ENCODE peak calls at places on chromosome 7, in seven cellular contexts. One of them, this sample, is unnamed.

GRCh38 chr7:144534196-144534595 is 130.7 kb upstream of the NOBOX start:
- DNase-seq in nephron progenitor cell: no peak
- DNase-seq in heart left ventricle: no peak
- DNase-seq in natural killer cell: no peak
- DNase-seq in Calu3: no peak
- DNase-seq in hepatocyte: no peak
- DNase-seq in MCF 10A: peak
- DNase-seq in this sample: no peak

GRCh38 chr7:157519246-157519645 is 182.4 kb downstream of the DNAJB6 start:
- DNase-seq in nephron progenitor cell: no peak
- DNase-seq in heart left ventricle: no peak
- DNase-seq in natural killer cell: no peak
- DNase-seq in Calu3: no peak
- DNase-seq in hepatocyte: no peak
- DNase-seq in MCF 10A: no peak
- DNase-seq in this sample: no peak

GRCh38 chr7:7569113-7569527 is 2.4 kb downstream of the MIOS start:
- DNase-seq in nephron progenitor cell: no peak
- DNase-seq in heart left ventricle: no peak
- DNase-seq in natural killer cell: no peak
- DNase-seq in Calu3: no peak
- DNase-seq in hepatocyte: no peak
- DNase-seq in MCF 10A: no peak
- DNase-seq in this sample: no peak

GRCh38 chr7:108062250-108063014 is 59.5 kb upstream of the LAMB1 start:
- DNase-seq in nephron progenitor cell: no peak
- DNase-seq in heart left ventricle: no peak
- DNase-seq in natural killer cell: no peak
- DNase-seq in Calu3: no peak
- DNase-seq in hepatocyte: no peak
- DNase-seq in MCF 10A: peak
- DNase-seq in this sample: no peak

GRCh38 chr7:38839846-38840245 is 69.1 kb downstream of the VPS41 start:
- DNase-seq in nephron progenitor cell: no peak
- DNase-seq in heart left ventricle: peak
- DNase-seq in natural killer cell: no peak
- DNase-seq in Calu3: no peak
- DNase-seq in hepatocyte: no peak
- DNase-seq in MCF 10A: no peak
- DNase-seq in this sample: peak

GRCh38 chr7:157355784-157356511 is 19.1 kb downstream of the DNAJB6 start:
- DNase-seq in nephron progenitor cell: no peak
- DNase-seq in heart left ventricle: peak
- DNase-seq in natural killer cell: no peak
- DNase-seq in Calu3: no peak
- DNase-seq in hepatocyte: no peak
- DNase-seq in MCF 10A: peak
- DNase-seq in this sample: no peak

GRCh38 chr7:42233939-42234338 is 3.1 kb downstream of the GLI3 start:
- DNase-seq in nephron progenitor cell: no peak
- DNase-seq in heart left ventricle: no peak
- DNase-seq in natural killer cell: no peak
- DNase-seq in Calu3: no peak
- DNase-seq in hepatocyte: no peak
- DNase-seq in MCF 10A: no peak
- DNase-seq in this sample: no peak

GRCh38 chr7:100357131-100357561 is 771 bp upstream of the PILRB start:
- DNase-seq in nephron progenitor cell: no peak
- DNase-seq in heart left ventricle: no peak
- DNase-seq in natural killer cell: no peak
- DNase-seq in Calu3: no peak
- DNase-seq in hepatocyte: no peak
- DNase-seq in MCF 10A: no peak
- DNase-seq in this sample: no peak

GRCh38 chr7:46369933-46370654 is 449.0 kb upstream of the IGFBP3 start:
- DNase-seq in nephron progenitor cell: no peak
- DNase-seq in heart left ventricle: no peak
- DNase-seq in natural killer cell: no peak
- DNase-seq in Calu3: no peak
- DNase-seq in hepatocyte: peak
- DNase-seq in MCF 10A: peak
- DNase-seq in this sample: no peak

GRCh38 chr7:1421020-1421790 is 38.1 kb downstream of the MICALL2 start:
- DNase-seq in nephron progenitor cell: no peak
- DNase-seq in heart left ventricle: no peak
- DNase-seq in natural killer cell: no peak
- DNase-seq in Calu3: no peak
- DNase-seq in hepatocyte: no peak
- DNase-seq in MCF 10A: no peak
- DNase-seq in this sample: no peak

GRCh38 chr7:1418505-1419309 is 40.6 kb downstream of the MICALL2 start:
- DNase-seq in nephron progenitor cell: no peak
- DNase-seq in heart left ventricle: no peak
- DNase-seq in natural killer cell: no peak
- DNase-seq in Calu3: no peak
- DNase-seq in hepatocyte: no peak
- DNase-seq in MCF 10A: peak
- DNase-seq in this sample: no peak

GRCh38 chr7:1421946-1422345 is 37.3 kb downstream of the MICALL2 start:
- DNase-seq in nephron progenitor cell: no peak
- DNase-seq in heart left ventricle: no peak
- DNase-seq in natural killer cell: no peak
- DNase-seq in Calu3: no peak
- DNase-seq in hepatocyte: no peak
- DNase-seq in MCF 10A: no peak
- DNase-seq in this sample: no peak

GRCh38 chr7:1419310-1419634 is 40.0 kb downstream of the MICALL2 start:
- DNase-seq in nephron progenitor cell: no peak
- DNase-seq in heart left ventricle: no peak
- DNase-seq in natural killer cell: no peak
- DNase-seq in Calu3: no peak
- DNase-seq in hepatocyte: no peak
- DNase-seq in MCF 10A: no peak
- DNase-seq in this sample: no peak

GRCh38 chr7:1419688-1420087 is 39.6 kb downstream of the MICALL2 start:
- DNase-seq in nephron progenitor cell: no peak
- DNase-seq in heart left ventricle: no peak
- DNase-seq in natural killer cell: no peak
- DNase-seq in Calu3: no peak
- DNase-seq in hepatocyte: no peak
- DNase-seq in MCF 10A: no peak
- DNase-seq in this sample: no peak
- TF ChIP-seq CTCF in nephron progenitor cell: no peak
- TF ChIP-seq CTCF in heart left ventricle: no peak
- TF ChIP-seq CTCF in natural killer cell: no peak
- TF ChIP-seq CTCF in Calu3: no peak
- TF ChIP-seq CTCF in hepatocyte: no peak
- TF ChIP-seq CTCF in MCF 10A: no peak
- TF ChIP-seq CTCF in this sample: no peak

GRCh38 chr7:73700581-73701134 is 17.3 kb downstream of the BUD23 start:
- DNase-seq in nephron progenitor cell: no peak
- DNase-seq in heart left ventricle: no peak
- DNase-seq in natural killer cell: no peak
- DNase-seq in Calu3: no peak
- DNase-seq in hepatocyte: no peak
- DNase-seq in MCF 10A: no peak
- DNase-seq in this sample: no peak
- TF ChIP-seq CTCF in nephron progenitor cell: no peak
- TF ChIP-seq CTCF in heart left ventricle: no peak
- TF ChIP-seq CTCF in natural killer cell: no peak
- TF ChIP-seq CTCF in Calu3: no peak
- TF ChIP-seq CTCF in hepatocyte: no peak
- TF ChIP-seq CTCF in MCF 10A: no peak
- TF ChIP-seq CTCF in this sample: no peak

GRCh38 chr7:20991544-20991943 is 204.9 kb upstream of the SP8 start:
- DNase-seq in nephron progenitor cell: no peak
- DNase-seq in heart left ventricle: no peak
- DNase-seq in natural killer cell: no peak
- DNase-seq in Calu3: no peak
- DNase-seq in hepatocyte: no peak
- DNase-seq in MCF 10A: peak
- DNase-seq in this sample: no peak
- TF ChIP-seq CTCF in nephron progenitor cell: no peak
- TF ChIP-seq CTCF in heart left ventricle: no peak
- TF ChIP-seq CTCF in natural killer cell: no peak
- TF ChIP-seq CTCF in Calu3: peak
- TF ChIP-seq CTCF in hepatocyte: no peak
- TF ChIP-seq CTCF in MCF 10A: peak
- TF ChIP-seq CTCF in this sample: no peak

DNA sequence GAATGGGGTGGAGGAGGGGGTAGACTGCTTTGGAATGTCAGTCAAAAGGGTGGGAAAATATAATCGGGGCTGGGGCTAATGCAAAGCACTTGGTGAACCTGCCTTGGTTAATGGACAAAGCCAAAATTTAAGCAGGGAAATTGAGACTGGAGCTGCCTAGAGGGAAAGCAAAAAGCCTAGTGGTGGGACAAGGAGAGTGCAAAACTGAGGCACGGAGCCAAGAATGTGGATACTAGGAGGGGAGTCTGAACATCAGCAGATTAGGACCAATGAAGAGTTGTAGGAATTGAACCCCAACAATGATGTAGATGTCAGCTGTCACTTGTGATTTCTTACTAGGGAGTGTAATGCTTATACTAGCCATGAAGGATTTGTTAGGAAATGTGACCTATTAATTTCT is 195.9 kb downstream of the MDFIC start:
- DNase-seq in nephron progenitor cell: no peak
- DNase-seq in heart left ventricle: no peak
- DNase-seq in natural killer cell: no peak
- DNase-seq in Calu3: no peak
- DNase-seq in hepatocyte: no peak
- DNase-seq in MCF 10A: no peak
- DNase-seq in this sample: no peak
- TF ChIP-seq CTCF in nephron progenitor cell: no peak
- TF ChIP-seq CTCF in heart left ventricle: no peak
- TF ChIP-seq CTCF in natural killer cell: no peak
- TF ChIP-seq CTCF in Calu3: no peak
- TF ChIP-seq CTCF in hepatocyte: no peak
- TF ChIP-seq CTCF in MCF 10A: no peak
- TF ChIP-seq CTCF in this sample: no peak

DNA sequence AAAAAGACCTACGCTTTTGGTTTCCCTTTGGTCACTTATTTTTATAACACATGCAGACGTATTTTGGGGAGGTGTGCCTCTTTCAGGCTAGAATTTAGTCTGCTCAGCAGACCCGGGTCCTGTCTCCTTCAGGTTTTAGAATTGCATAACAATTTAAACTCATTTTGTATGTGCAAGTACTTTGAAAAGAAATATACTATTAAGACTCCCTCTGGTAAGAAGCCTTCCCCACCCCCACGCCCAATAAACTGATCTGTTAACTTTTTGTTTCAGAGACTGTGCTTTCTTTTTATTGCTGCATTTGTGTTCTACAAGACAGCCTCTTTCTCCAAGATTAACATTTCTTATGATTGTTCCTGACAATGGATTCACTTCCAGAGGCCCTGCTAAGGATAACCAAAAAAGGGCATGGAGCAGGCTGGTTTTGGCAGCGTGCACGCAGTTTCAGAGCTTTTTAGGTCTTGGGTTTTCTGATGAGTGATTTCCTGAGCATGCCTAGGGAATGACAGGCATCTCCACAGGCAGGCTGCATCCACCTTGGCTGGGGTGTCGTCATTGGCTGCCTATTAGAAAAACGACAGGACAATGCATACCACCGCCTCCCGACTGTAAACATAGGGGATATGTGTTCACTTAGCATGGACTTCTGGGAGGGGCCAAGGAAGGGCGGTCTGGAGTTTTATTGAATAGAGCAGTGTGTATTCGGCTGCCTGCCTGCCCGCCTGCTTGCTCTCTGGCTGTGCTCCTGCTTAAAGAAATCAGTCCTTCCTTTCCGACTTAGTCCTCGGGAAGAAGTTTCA is at the start of gene CALD1:
- DNase-seq in nephron progenitor cell: peak
- DNase-seq in heart left ventricle: peak
- DNase-seq in natural killer cell: no peak
- DNase-seq in Calu3: peak
- DNase-seq in hepatocyte: peak
- DNase-seq in MCF 10A: peak
- DNase-seq in this sample: peak
- TF ChIP-seq CTCF in nephron progenitor cell: no peak
- TF ChIP-seq CTCF in heart left ventricle: no peak
- TF ChIP-seq CTCF in natural killer cell: no peak
- TF ChIP-seq CTCF in Calu3: no peak
- TF ChIP-seq CTCF in hepatocyte: no peak
- TF ChIP-seq CTCF in MCF 10A: no peak
- TF ChIP-seq CTCF in this sample: no peak

This sample was measured in glutamatergic neuron.